ENCODE peak calls at places on chromosomes 1 and 21, in eight cellular contexts. One of them, this sample, is unnamed.

GRCh38 chr21:37257526-37257966 is 9.6 kb downstream of the VPS26C start:
- DNase-seq in NCI-H1092: peak; percentile 55
- DNase-seq in HTR-8/SVneo: no peak
- DNase-seq in germinal center: peak; percentile 22
- DNase-seq in endothelial cell: no peak
- DNase-seq in HS-27A: no peak
- DNase-seq in pancreas: no peak
- DNase-seq in NCI-H1417: peak; percentile 80
- DNase-seq in this sample: peak; percentile 71

GRCh38 chr1:24849653-24850295 is 80.3 kb downstream of the RUNX3 start:
- DNase-seq in NCI-H1092: no peak
- DNase-seq in HTR-8/SVneo: peak; percentile 48
- DNase-seq in germinal center: no peak
- DNase-seq in endothelial cell: peak; percentile 38
- DNase-seq in HS-27A: no peak
- DNase-seq in pancreas: no peak
- DNase-seq in NCI-H1417: no peak
- DNase-seq in this sample: peak; percentile 51

GRCh38 chr1:31790140-31790539 is 25.7 kb downstream of the SPOCD1 start:
- DNase-seq in NCI-H1092: no peak
- DNase-seq in HTR-8/SVneo: no peak
- DNase-seq in germinal center: no peak
- DNase-seq in endothelial cell: no peak
- DNase-seq in HS-27A: no peak
- DNase-seq in pancreas: no peak
- DNase-seq in NCI-H1417: no peak
- DNase-seq in this sample: no peak

GRCh38 chr1:67586596-67586995 is 98.4 kb upstream of the GADD45A start:
- DNase-seq in NCI-H1092: no peak
- DNase-seq in HTR-8/SVneo: no peak
- DNase-seq in germinal center: no peak
- DNase-seq in endothelial cell: no peak
- DNase-seq in HS-27A: no peak
- DNase-seq in pancreas: no peak
- DNase-seq in NCI-H1417: no peak
- DNase-seq in this sample: no peak

GRCh38 chr1:185155600-185156320 is 993 bp downstream of the TRMT1L start:
- DNase-seq in NCI-H1092: no peak
- DNase-seq in HTR-8/SVneo: no peak
- DNase-seq in germinal center: peak; percentile 13
- DNase-seq in endothelial cell: no peak
- DNase-seq in HS-27A: no peak
- DNase-seq in pancreas: no peak
- DNase-seq in NCI-H1417: no peak
- DNase-seq in this sample: peak; percentile 55

GRCh38 chr1:70449049-70449448 is 38.0 kb downstream of the CTH start:
- DNase-seq in NCI-H1092: no peak
- DNase-seq in HTR-8/SVneo: no peak
- DNase-seq in germinal center: no peak
- DNase-seq in endothelial cell: no peak
- DNase-seq in HS-27A: no peak
- DNase-seq in pancreas: no peak
- DNase-seq in NCI-H1417: no peak
- DNase-seq in this sample: no peak

GRCh38 chr1:220552672-220553258 is 24.8 kb downstream of the MARK1 start:
- DNase-seq in NCI-H1092: no peak
- DNase-seq in HTR-8/SVneo: no peak
- DNase-seq in germinal center: no peak
- DNase-seq in endothelial cell: no peak
- DNase-seq in HS-27A: no peak
- DNase-seq in pancreas: no peak
- DNase-seq in NCI-H1417: no peak
- DNase-seq in this sample: no peak

GRCh38 chr1:155195201-155196102 is 12.2 kb downstream of the THBS3 start:
- DNase-seq in NCI-H1092: no peak
- DNase-seq in HTR-8/SVneo: no peak
- DNase-seq in germinal center: no peak
- DNase-seq in endothelial cell: no peak
- DNase-seq in HS-27A: no peak
- DNase-seq in pancreas: no peak
- DNase-seq in NCI-H1417: no peak
- DNase-seq in this sample: no peak

GRCh38 chr1:46532095-46532494 is 19.4 kb downstream of the KNCN start:
- DNase-seq in NCI-H1092: no peak
- DNase-seq in HTR-8/SVneo: no peak
- DNase-seq in germinal center: no peak
- DNase-seq in endothelial cell: no peak
- DNase-seq in HS-27A: no peak
- DNase-seq in pancreas: no peak
- DNase-seq in NCI-H1417: no peak
- DNase-seq in this sample: no peak

GRCh38 chr1:97245682-97246081 is 524.1 kb downstream of the PTBP2 start:
- DNase-seq in NCI-H1092: no peak
- DNase-seq in HTR-8/SVneo: no peak
- DNase-seq in germinal center: no peak
- DNase-seq in endothelial cell: no peak
- DNase-seq in HS-27A: no peak
- DNase-seq in pancreas: no peak
- DNase-seq in NCI-H1417: no peak
- DNase-seq in this sample: no peak

GRCh38 chr1:34900775-34901502 is 28.5 kb downstream of the DLGAP3 start:
- DNase-seq in NCI-H1092: no peak
- DNase-seq in HTR-8/SVneo: no peak
- DNase-seq in germinal center: no peak
- DNase-seq in endothelial cell: no peak
- DNase-seq in HS-27A: no peak
- DNase-seq in pancreas: no peak
- DNase-seq in NCI-H1417: no peak
- DNase-seq in this sample: no peak

GRCh38 chr1:227317541-227318002 is 720 bp downstream of the CDC42BPA start:
- DNase-seq in NCI-H1092: peak; percentile 68
- DNase-seq in HTR-8/SVneo: peak; percentile 47
- DNase-seq in germinal center: no peak
- DNase-seq in endothelial cell: peak; percentile 63
- DNase-seq in HS-27A: no peak
- DNase-seq in pancreas: peak; percentile 27
- DNase-seq in NCI-H1417: peak; percentile 85
- DNase-seq in this sample: peak; percentile 21

GRCh38 chr1:54254055-54254454 is 54.1 kb downstream of the MRPL37 start:
- DNase-seq in NCI-H1092: no peak
- DNase-seq in HTR-8/SVneo: no peak
- DNase-seq in germinal center: no peak
- DNase-seq in endothelial cell: peak; percentile 31
- DNase-seq in HS-27A: no peak
- DNase-seq in pancreas: no peak
- DNase-seq in NCI-H1417: peak; percentile 64
- DNase-seq in this sample: peak; percentile 89

This sample was measured in Kasumi-1.